ENCODE peak calls at places on chromosomes 16 and 17, in ten cellular contexts. L is hepatocyte; D is fibroblast of the aortic adventitia; G is CD8-positive, alpha-beta T cell; X is body of pancreas; R is psoas muscle; W is right lobe of liver; Y is astrocyte of the cerebellum; Z is lower leg skin; B is IMR-90. E is an unnamed sample.

GRCh38 chr17:39027037-39027436 is 59.8 kb upstream of the FBXO47 start:
- DNase-seq in Z (peak; percentile 69), R (peak; percentile 80), D (peak; percentile 26), Y (no peak), L (peak; percentile 68), X (peak; percentile 93), G (no peak), B (no peak), W (peak; percentile 86), E (peak; percentile 52)

GRCh38 chr17:9244066-9245052 is 223.0 kb downstream of the NTN1 start:
- DNase-seq in X (peak; percentile 35), Z (no peak), B (peak; percentile 88), D (peak; percentile 79), Y (no peak), L (no peak), G (no peak), R (peak; percentile 42), W (no peak), E (peak; percentile 84)

GRCh38 chr17:57553525-57553924 is 191.6 kb downstream of the CCDC182 start:
- DNase-seq in D (peak; percentile 31), L (no peak), B (peak; percentile 80), G (no peak), R (no peak), W (no peak), X (no peak), Z (no peak), Y (no peak), E (no peak)

GRCh38 chr16:86649875-86650274 is 71.5 kb downstream of the FOXL1 start:
- DNase-seq in W (no peak), B (no peak), Y (no peak), R (no peak), X (no peak), G (no peak), Z (no peak), D (no peak), L (no peak), E (no peak)

GRCh38 chr17:72353502-72353901 is 232.7 kb downstream of the SOX9 start:
- DNase-seq in X (no peak), B (no peak), G (no peak), D (no peak), L (no peak), Y (no peak), Z (no peak), W (no peak), R (no peak), E (no peak)

GRCh38 chr17:147796-148740 is 10.7 kb downstream of the SCGB1C2 start:
- DNase-seq in G (no peak), X (no peak), Z (no peak), R (peak; percentile 8), W (peak; percentile 45), B (no peak), D (no peak), L (no peak), Y (no peak), E (no peak)

GRCh38 chr17:12665263-12666210 is at the start of gene MYOCD:
- DNase-seq in Z (no peak), Y (no peak), L (peak; percentile 63), D (peak; percentile 2), W (no peak), B (peak; percentile 71), X (peak; percentile 8), R (peak; percentile 15), G (no peak), E (no peak)

GRCh38 chr16:51938861-51939260 is 608.1 kb downstream of the TOX3 start:
- DNase-seq in B (no peak), G (no peak), D (no peak), Z (peak; percentile 20), Y (no peak), L (no peak), R (no peak), X (no peak), W (no peak), E (no peak)

GRCh38 chr16:83932955-83933673 is 19.9 kb upstream of the OSGIN1 start:
- DNase-seq in D (no peak), W (no peak), Z (no peak), G (no peak), B (peak; percentile 66), X (no peak), Y (no peak), R (no peak), L (no peak), E (no peak)

GRCh38 chr16:88979616-88980015 is 2.6 kb upstream of the CBFA2T3 start:
- DNase-seq in B (no peak), W (no peak), R (no peak), Y (no peak), Z (no peak), G (no peak), D (no peak), X (no peak), L (no peak), E (no peak)

GRCh38 chr16:88985521-88985920 is 8.5 kb upstream of the CBFA2T3 start:
- DNase-seq in B (no peak), D (no peak), W (no peak), Y (no peak), X (no peak), G (no peak), R (no peak), L (no peak), Z (no peak), E (no peak)

GRCh38 chr16:88983771-88984687 is 7.0 kb upstream of the CBFA2T3 start:
- DNase-seq in R (no peak), D (no peak), L (no peak), G (no peak), Z (no peak), W (no peak), B (no peak), Y (no peak), X (no peak), E (no peak)

GRCh38 chr16:88982286-88983084 is 5.5 kb upstream of the CBFA2T3 start:
- DNase-seq in X (no peak), W (no peak), Z (no peak), G (no peak), R (no peak), L (no peak), B (no peak), D (no peak), Y (no peak), E (no peak)

DNA sequence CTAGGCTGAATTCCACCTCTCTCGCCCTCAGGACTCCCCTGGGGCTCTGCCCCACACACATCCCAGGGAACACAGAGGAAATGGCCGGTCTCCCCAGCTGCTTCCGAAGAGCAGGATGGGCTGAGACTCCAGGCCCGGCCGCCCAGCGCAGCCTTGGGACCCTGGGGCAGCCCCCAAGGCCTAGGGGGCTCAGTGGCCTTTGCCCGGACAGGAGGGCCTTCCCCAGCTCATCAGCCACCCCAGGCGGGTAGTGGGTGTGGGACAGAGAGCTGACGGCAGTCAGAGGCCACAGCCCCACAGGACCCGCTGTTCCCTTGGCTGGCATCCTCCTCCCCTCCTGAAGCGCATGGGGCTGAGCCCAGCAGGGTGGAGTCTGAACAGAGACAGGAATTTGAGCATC is 6.2 kb upstream of the CBFA2T3 start:
- DNase-seq in R (no peak), L (no peak), X (no peak), Z (no peak), D (no peak), B (no peak), Y (no peak), G (no peak), W (no peak), E (no peak)
- TF ChIP-seq CTCF in R (no peak), L (no peak), X (no peak), Z (no peak), D (no peak), B (no peak), Y (no peak), G (no peak), W (no peak), E (no peak)

GRCh38 chr17:80413771-80414507 is 1.0 kb upstream of the ENDOV start:
- DNase-seq in X (peak; percentile 46), Y (no peak), B (no peak), D (no peak), Z (no peak), R (no peak), L (no peak), G (no peak), W (no peak), E (no peak)
- H3K4me3 ChIP-seq in X (peak overlapping the region; percentile 46), Y (peak overlapping the region; percentile 84), B (peak overlapping the region; percentile 77), D (peak overlapping the region; percentile 98), Z (no peak overlapping the region), R (peak overlapping the region; percentile 100), L (peak overlapping the region; percentile 92), G (no peak overlapping the region), W (peak overlapping the region; percentile 97), E (peak overlapping the region; percentile 100)

GRCh38 chr17:67379251-67379630 is 2.2 kb downstream of the PITPNC1 start:
- DNase-seq in D (no peak), Z (no peak), G (no peak), R (no peak), L (no peak), X (no peak), W (no peak), Y (no peak), B (no peak), E (no peak)

GRCh38 chr17:67378444-67379250 is 1.6 kb downstream of the PITPNC1 start:
- DNase-seq in G (peak; percentile 59), D (peak; percentile 84), Y (no peak), B (peak; percentile 82), R (peak; percentile 83), X (peak; percentile 84), W (peak; percentile 84), L (peak; percentile 92), Z (peak; percentile 47), E (peak; percentile 82)

GRCh38 chr17:67376509-67376891 is 581 bp upstream of the PITPNC1 start:
- DNase-seq in R (no peak), L (peak; percentile 71), B (peak; percentile 59), G (no peak), D (peak; percentile 69), X (peak; percentile 57), Y (no peak), W (no peak), Z (no peak), E (no peak)

GRCh38 chr17:67376892-67377726 is at the start of gene PITPNC1:
- DNase-seq in D (peak; percentile 86), W (peak; percentile 93), L (peak; percentile 92), Y (peak; percentile 65), Z (peak; percentile 70), X (peak; percentile 91), G (peak; percentile 72), B (peak; percentile 86), R (peak; percentile 82), E (peak; percentile 92)

DNA sequence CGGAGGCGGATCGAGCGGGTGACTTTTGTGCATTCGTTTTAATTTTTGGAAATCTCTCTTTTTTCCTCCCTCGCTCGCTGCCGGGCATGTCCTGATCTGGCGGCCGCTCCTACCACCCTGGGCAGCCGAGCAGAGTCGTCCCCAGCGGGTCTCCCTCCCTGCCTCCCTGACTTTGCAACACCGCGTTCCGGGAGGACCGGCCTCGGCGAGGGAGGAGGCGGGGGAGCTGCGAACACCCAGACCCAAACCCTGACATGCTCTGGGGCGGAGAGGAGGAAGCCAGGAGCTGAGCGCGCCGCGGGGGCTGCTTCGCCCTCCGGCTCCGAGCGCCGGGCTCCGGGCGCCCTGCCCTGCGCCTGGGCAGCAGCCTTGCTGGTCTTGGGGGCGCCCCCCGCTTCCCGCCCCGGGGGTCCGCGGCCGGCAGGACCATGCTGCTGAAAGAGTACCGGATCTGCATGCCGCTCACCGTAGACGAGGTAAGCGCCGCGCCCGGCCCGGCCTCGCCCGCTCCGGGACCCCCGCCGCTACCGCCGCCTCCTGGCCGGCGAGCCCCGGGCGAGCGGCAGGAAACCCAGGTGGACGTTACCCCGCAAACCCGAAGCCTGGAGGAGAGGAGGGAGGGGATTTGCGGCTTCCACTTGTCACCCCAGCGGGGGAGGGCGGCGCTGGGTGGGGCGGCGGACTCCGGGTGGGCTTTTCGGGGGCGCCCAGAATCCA is 804 bp downstream of the PITPNC1 start:
- DNase-seq in D (peak; percentile 46), R (peak; percentile 49), G (peak; percentile 38), L (peak; percentile 74), X (peak; percentile 66), W (peak; percentile 71), Z (peak; percentile 25), Y (no peak), B (peak; percentile 35), E (peak; percentile 65)
- TF ChIP-seq CTCF in D (peak; percentile 37), R (peak; percentile 23), G (no peak), L (peak; percentile 45), X (no peak), W (no peak), Z (no peak), Y (peak; percentile 32), B (peak; percentile 39), E (no peak)

GRCh38 chr16:354286-354881 is 1.9 kb upstream of the AXIN1 start:
- DNase-seq in D (no peak), X (no peak), Y (no peak), G (no peak), Z (no peak), W (no peak), B (no peak), R (no peak), L (no peak), E (no peak)
- H3K4me3 ChIP-seq in D (no peak overlapping the region), X (no peak overlapping the region), Y (no peak overlapping the region), G (peak overlapping the region; percentile 58), Z (no peak overlapping the region), W (no peak overlapping the region), B (no peak overlapping the region), R (no peak overlapping the region), L (no peak overlapping the region), E (no peak overlapping the region)